ENCODE peak calls at places on chromosomes 3 and 15, in ten cellular contexts. A, T, V, Q, L, M, X, K, N and W are unnamed samples. For H3K27me3 and H3K9me3, the result is how much of the 10 kb centered on the place peaks cover.

GRCh38 chr3:150059241-150059640 is 88.5 kb upstream of the PFN2 start:
- DNase-seq in A (no peak), T (no peak), V (no peak), Q (no peak), L (no peak), M (peak), X (no peak), K (no peak), N (no peak), W (no peak)

GRCh38 chr15:90037510-90037860 is 36.4 kb downstream of the ZNF710 start:
- DNase-seq in A (no peak), T (no peak), V (no peak), Q (no peak), L (no peak), M (peak), X (no peak), K (no peak), N (no peak), W (no peak)

GRCh38 chr3:120157681-120158080 is 63.4 kb upstream of the GSK3B start:
- DNase-seq in A (no peak), T (no peak), V (no peak), Q (no peak), L (no peak), M (no peak), X (no peak), K (no peak), N (no peak), W (no peak)

GRCh38 chr3:59749291-59749690 is 699.5 kb upstream of the CFAP20DC start:
- DNase-seq in A (no peak), T (no peak), V (no peak), Q (no peak), L (no peak), M (no peak), X (no peak), K (peak), N (no peak), W (no peak)

GRCh38 chr3:150256782-150257181 is 151.3 kb upstream of the TSC22D2 start:
- DNase-seq in A (no peak), T (no peak), V (no peak), Q (no peak), L (no peak), M (no peak), X (no peak), K (no peak), N (no peak), W (no peak)

GRCh38 chr3:58659051-58659675 is 7.4 kb downstream of the FAM3D start:
- DNase-seq in A (no peak), T (peak), V (no peak), Q (peak), L (peak), M (peak), X (peak), K (no peak), N (peak), W (no peak)

GRCh38 chr3:30908466-30909037 is 14.1 kb upstream of the GADL1 start:
- DNase-seq in A (no peak), T (no peak), V (no peak), Q (no peak), L (no peak), M (no peak), X (no peak), K (no peak), N (no peak), W (no peak)

GRCh38 chr3:171453175-171453868 is 6.9 kb downstream of the TNIK start:
- DNase-seq in A (no peak), T (peak), V (no peak), Q (no peak), L (no peak), M (no peak), X (no peak), K (no peak), N (peak), W (no peak)

GRCh38 chr3:184235381-184236032 is 6.1 kb downstream of the VWA5B2 start:
- DNase-seq in A (no peak), T (no peak), V (no peak), Q (no peak), L (no peak), M (no peak), X (no peak), K (no peak), N (no peak), W (no peak)

GRCh38 chr3:31358473-31359075 is 174.2 kb upstream of the STT3B start:
- DNase-seq in A (no peak), T (no peak), V (no peak), Q (no peak), L (no peak), M (peak), X (no peak), K (no peak), N (no peak), W (no peak)

GRCh38 chr3:23888617-23889228 is 28.1 kb downstream of the NKIRAS1 start:
- DNase-seq in A (no peak), T (no peak), V (no peak), Q (no peak), L (no peak), M (peak), X (no peak), K (peak), N (no peak), W (no peak)

GRCh38 chr3:138051946-138052802 is 42.2 kb downstream of the CLDN18 start:
- DNase-seq in A (peak), T (peak), V (no peak), Q (peak), L (peak), M (peak), X (no peak), K (no peak), N (peak), W (peak)

GRCh38 chr3:159604151-159604581 is 384.5 kb upstream of the IL12A start:
- DNase-seq in A (no peak), T (no peak), V (no peak), Q (peak), L (no peak), M (peak), X (no peak), K (no peak), N (no peak), W (no peak)

GRCh38 chr15:33068007-33068441 is 126.5 kb downstream of the FMN1 start:
- DNase-seq in A (no peak), T (peak), V (no peak), Q (peak), L (peak), M (no peak), X (peak), K (peak), N (peak), W (peak)

GRCh38 chr3:142053244-142053643 is 96.1 kb downstream of the TFDP2 start:
- DNase-seq in A (no peak), T (no peak), V (no peak), Q (no peak), L (no peak), M (peak), X (no peak), K (no peak), N (no peak), W (no peak)

GRCh38 chr15:59847925-59848415 is 156.1 kb upstream of the FOXB1 start:
- DNase-seq in A (no peak), T (no peak), V (no peak), Q (no peak), L (no peak), M (no peak), X (no peak), K (no peak), N (no peak), W (no peak)
- H3K27me3 ChIP-seq in A (under half), T (under half), V (under half), Q (under half), L (under half), M (under half), X (under half), K (under half), N (under half), W (under half)

DNA sequence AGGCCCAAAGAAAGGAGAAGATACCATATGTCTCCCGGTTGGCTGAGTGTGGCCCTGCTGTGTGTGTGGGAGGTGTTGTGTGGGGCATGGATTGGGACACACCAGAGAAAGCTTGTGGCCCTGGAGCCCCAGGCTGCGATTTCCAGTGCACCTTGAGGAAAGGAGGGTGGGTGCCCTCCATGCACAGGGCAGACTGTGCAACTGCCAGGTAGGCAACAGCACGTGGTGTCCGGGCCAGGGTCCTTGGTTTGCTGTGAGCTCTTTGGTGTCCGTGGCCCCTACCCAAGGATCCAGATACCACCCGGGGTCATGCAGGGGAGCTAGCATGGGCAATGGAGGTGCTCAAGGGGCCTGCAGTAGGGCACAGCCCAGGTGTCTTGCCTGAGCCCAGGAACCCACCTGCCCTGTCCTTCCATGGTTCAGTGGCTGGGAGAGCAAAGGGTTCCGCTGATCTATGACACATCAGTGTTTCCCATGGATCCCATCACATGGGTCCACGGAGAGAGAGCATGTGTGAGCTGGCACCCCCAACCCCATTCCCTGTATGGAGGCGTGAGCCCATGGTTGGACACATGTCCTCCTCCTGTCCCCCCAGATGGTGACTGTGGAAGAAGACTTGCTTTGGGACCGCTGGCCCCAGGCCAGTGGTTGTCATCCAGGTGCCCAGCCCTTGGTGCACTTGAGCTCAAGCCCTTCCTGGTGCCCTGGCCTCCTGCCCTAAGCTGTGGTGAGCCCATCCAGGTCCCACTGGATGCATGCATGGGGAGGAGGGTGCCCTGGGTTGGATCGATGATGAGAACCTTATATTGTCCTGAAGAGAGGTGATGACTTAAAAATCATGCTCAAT is 223.4 kb downstream of the SNRPN start:
- DNase-seq in A (peak), T (peak), V (peak), Q (peak), L (peak), M (no peak), X (no peak), K (peak), N (no peak), W (peak)
- H3K9me3 ChIP-seq in A (under half), T (half or more), V (under half), Q (under half), L (half or more), M (under half), X (half or more), K (under half), N (under half), W (under half)

DNA sequence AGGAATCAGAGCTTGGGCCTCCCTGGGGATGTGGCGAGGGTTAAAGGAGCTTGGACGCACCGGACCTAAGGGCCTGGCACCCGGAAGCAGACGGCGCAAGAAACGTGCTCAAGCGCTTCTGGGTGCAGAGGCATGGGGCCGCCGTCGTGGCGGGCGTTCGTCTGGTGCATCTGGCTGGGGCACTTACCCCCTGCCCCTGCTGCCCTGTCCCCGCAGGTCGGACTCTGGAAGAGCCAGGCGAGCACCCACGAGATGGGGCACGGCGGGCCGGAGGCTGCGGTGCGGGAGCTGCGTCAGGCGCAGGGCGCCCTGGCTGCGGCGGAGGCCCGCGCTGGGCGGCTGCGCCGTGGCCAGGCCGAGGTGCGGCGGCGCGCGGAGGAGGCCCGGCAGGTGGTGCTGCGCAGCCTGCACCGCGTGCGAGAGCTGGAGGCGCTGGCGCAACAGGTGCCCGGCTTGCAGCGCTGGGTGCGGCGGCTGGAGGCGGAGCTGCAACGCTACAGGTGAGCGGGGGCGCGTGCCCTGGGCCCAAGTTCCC is 2.5 kb downstream of the EFCC1 start:
- DNase-seq in A (peak), T (peak), V (no peak), Q (no peak), L (peak), M (no peak), X (peak), K (no peak), N (peak), W (peak)
- H3K27me3 ChIP-seq in A (under half), T (under half), V (under half), Q (under half), L (under half), M (half or more), X (under half), K (half or more), N (half or more), W (under half)

DNA sequence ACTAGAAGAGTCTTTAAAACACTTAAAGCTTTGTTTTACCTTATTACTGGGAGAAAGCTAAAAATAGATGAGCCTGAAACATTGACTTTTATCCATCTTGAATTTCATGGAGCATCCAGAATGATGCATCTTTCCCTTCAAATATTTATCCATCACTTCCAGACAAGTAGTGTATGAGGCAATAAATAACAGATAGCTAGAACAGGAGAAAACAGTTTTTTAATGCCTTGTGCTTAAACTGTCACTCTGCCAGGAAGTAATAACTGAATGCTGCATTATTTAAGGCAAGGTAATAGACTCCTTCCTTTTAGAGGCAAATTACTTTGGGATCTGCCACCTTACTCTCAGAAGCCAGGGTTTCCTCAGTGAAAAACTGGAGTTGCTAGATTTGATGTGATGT is 225.8 kb upstream of the NAALADL2 start:
- DNase-seq in A (no peak), T (no peak), V (no peak), Q (no peak), L (no peak), M (no peak), X (no peak), K (no peak), N (no peak), W (no peak)
- H3K9me3 ChIP-seq in A (under half), T (under half), V (under half), Q (under half), L (under half), M (under half), X (under half), K (under half), N (under half), W (under half)

DNA sequence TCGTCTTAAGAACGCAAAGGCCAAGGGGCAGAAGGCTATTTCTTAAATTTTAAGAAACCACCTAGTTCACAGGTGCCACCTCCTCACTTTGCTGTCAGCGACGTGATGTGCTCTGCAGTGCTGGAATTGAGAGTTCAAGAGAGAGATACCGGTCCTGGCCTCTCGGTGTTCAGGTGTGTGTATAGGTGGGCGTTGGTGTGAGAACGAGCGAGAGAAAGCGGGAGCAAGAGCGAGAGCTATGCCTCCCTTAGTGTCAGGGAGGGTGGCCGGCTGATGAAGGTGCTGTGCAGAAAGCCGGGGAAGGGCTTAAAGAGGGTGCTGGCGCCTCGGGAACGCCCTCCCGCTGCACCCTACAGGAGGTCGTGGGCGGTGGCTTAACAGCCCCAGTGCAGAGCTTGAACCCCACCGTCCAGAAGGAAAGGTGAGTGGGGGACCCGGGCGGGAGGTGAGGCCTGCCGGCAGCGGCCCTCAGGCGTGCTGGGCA is 247.1 kb upstream of the TOPAZ1 start:
- DNase-seq in A (no peak), T (peak), V (no peak), Q (no peak), L (no peak), M (no peak), X (no peak), K (no peak), N (peak), W (no peak)
- H3K27me3 ChIP-seq in A (under half), T (under half), V (under half), Q (half or more), L (half or more), M (under half), X (under half), K (half or more), N (half or more), W (half or more)

DNA sequence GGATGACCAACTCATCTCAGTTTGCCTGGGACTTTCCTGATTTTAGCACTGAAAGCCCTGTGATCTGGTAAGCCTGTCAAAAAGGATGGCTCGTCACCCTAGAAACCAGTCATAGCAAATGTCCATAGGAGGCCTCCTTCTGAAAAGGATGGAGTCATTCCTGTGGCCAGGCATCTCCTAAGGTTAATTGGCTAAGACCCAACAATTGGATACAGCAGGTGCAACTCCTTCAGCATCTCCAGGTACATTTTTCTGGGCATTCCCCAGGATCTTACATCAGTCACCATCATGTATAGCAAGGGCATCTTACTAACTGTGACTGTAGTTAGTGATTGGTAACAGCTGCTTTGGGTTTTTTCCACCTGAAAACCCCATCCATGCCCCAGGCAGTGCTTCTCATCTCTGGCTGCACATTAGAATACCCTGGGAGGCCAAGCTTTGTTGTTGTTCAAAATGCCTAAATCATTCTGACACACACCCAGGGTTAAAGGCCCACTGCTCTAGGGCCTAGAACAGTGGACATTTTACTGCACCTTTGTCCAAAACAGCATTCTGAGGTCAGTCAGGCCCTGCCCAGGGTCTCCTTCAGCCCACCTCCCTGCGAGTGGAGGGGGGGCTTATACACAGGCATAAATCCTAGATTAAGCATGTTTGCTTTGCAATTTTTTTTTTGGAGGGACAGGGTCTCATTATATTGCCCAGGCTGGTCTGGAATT is 28.3 kb upstream of the GALNT15 start:
- DNase-seq in A (no peak), T (no peak), V (no peak), Q (no peak), L (no peak), M (no peak), X (no peak), K (no peak), N (no peak), W (no peak)
- H3K9me3 ChIP-seq in A (under half), T (under half), V (under half), Q (under half), L (under half), M (under half), X (under half), K (under half), N (under half), W (under half)